ENCODE peak calls at places on chromosomes 3 and 15, in five cellular contexts. E is CD8-positive, alpha-beta T cell; A is HFF-Myc; Y is fibroblast of mammary gland; K is H9. V is an unnamed sample.
A peak's percentile ranks its signal among the peaks of the same experiment; 100 is the strongest.

GRCh38 chr3:36956155-36956554 is 11.3 kb upstream of the TRANK1 start:
- DNase-seq in E (no peak), A (no peak), Y (no peak), K (no peak), V (no peak)

GRCh38 chr3:143975549-143976152 is 4.0 kb downstream of the DIPK2A start:
- DNase-seq in E (no peak), A (no peak), Y (peak; percentile 76), K (no peak), V (no peak)

GRCh38 chr15:32709295-32710033 is 8.3 kb upstream of the GREM1 start:
- DNase-seq in E (no peak), A (no peak), Y (no peak), K (no peak), V (no peak)

GRCh38 chr3:172918165-172918564 is 167.6 kb downstream of the ECT2 start:
- DNase-seq in E (no peak), A (peak; percentile 11), Y (peak; percentile 10), K (no peak), V (no peak)

GRCh38 chr3:13040381-13041074 is 32.7 kb downstream of the IQSEC1 start:
- DNase-seq in E (peak; percentile 59), A (no peak), Y (no peak), K (no peak), V (no peak)

GRCh38 chr15:64693134-64693533 is 82.3 kb downstream of the RBPMS2 start:
- DNase-seq in E (no peak), A (peak; percentile 38), Y (peak; percentile 89), K (no peak), V (peak; percentile 80)

GRCh38 chr3:140068512-140068911 is 133.5 kb downstream of the CLSTN2 start:
- DNase-seq in E (no peak), A (no peak), Y (no peak), K (no peak), V (no peak)

GRCh38 chr15:71747128-71748083 is 62.9 kb upstream of the NR2E3 start:
- DNase-seq in E (no peak), A (peak; percentile 51), Y (peak; percentile 95), K (no peak), V (no peak)

GRCh38 chr3:109257269-109257668 is 59.0 kb downstream of the DPPA2 start:
- DNase-seq in E (no peak), A (no peak), Y (peak; percentile 47), K (no peak), V (no peak)

GRCh38 chr3:188361888-188362287 is 207.9 kb downstream of the LPP start:
- DNase-seq in E (no peak), A (no peak), Y (no peak), K (no peak), V (no peak)

GRCh38 chr15:36449084-36449661 is 130.3 kb upstream of the CDIN1 start:
- DNase-seq in E (no peak), A (no peak), Y (peak; percentile 38), K (peak; percentile 45), V (no peak)

GRCh38 chr3:142366434-142366833 is 81.4 kb downstream of the XRN1 start:
- DNase-seq in E (no peak), A (no peak), Y (peak; percentile 6), K (no peak), V (no peak)

GRCh38 chr15:64619880-64620839 is 155.2 kb downstream of the RBPMS2 start:
- DNase-seq in E (no peak), A (no peak), Y (peak; percentile 82), K (no peak), V (peak; percentile 36)

GRCh38 chr15:38521316-38521715 is 43.3 kb downstream of the RASGRP1 start:
- DNase-seq in E (no peak), A (no peak), Y (no peak), K (no peak), V (no peak)

GRCh38 chr3:153289334-153289808 is 127.3 kb downstream of the RAP2B start:
- DNase-seq in E (no peak), A (no peak), Y (peak; percentile 42), K (no peak), V (no peak)

GRCh38 chr15:52439470-52439869 is 89.2 kb downstream of the MYO5A start:
- DNase-seq in E (no peak), A (no peak), Y (no peak), K (no peak), V (no peak)

GRCh38 chr3:89576417-89576816 is 469.0 kb downstream of the EPHA3 start:
- DNase-seq in E (no peak), A (no peak), Y (no peak), K (no peak), V (no peak)

GRCh38 chr3:195188530-195188917 is 82.4 kb downstream of the XXYLT1 start:
- DNase-seq in E (no peak), A (no peak), Y (peak; percentile 40), K (no peak), V (no peak)
- TF ChIP-seq CTCF in E (no peak), A (no peak), Y (peak; percentile 29), K (no peak), V (peak; percentile 17)

DNA sequence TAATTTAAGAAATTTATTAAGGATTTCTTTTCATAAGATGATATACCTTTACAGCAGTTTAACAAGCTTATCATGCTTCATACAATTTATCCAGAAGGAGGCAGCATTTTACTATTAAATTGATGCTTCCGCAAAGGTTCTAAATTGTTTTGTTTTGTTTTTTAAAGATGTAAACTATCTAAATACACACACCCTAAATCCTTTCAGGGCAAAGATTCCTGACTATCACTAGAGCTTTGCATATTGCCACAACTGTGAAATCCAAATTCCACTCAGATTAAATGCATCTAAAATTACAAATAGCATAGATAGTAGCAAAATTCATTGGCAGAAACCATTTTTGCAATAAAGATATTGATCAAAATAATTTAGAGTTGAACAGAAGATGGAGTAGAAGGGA is 44.5 kb upstream of the CCNL1 start:
- DNase-seq in E (no peak), A (no peak), Y (peak; percentile 72), K (no peak), V (peak; percentile 52)
- TF ChIP-seq CTCF in E (peak; percentile 29), A (peak; percentile 21), Y (peak; percentile 63), K (peak; percentile 72), V (peak; percentile 50)

GRCh38 chr15:57084178-57084577 is 165.7 kb downstream of the TCF12 start:
- DNase-seq in E (no peak), A (no peak), Y (no peak), K (no peak), V (no peak)

GRCh38 chr15:57085267-57085666 is 166.8 kb downstream of the TCF12 start:
- DNase-seq in E (no peak), A (no peak), Y (peak; percentile 13), K (no peak), V (no peak)

GRCh38 chr15:57079907-57080750 is 161.7 kb downstream of the TCF12 start:
- DNase-seq in E (no peak), A (no peak), Y (no peak), K (no peak), V (no peak)

DNA sequence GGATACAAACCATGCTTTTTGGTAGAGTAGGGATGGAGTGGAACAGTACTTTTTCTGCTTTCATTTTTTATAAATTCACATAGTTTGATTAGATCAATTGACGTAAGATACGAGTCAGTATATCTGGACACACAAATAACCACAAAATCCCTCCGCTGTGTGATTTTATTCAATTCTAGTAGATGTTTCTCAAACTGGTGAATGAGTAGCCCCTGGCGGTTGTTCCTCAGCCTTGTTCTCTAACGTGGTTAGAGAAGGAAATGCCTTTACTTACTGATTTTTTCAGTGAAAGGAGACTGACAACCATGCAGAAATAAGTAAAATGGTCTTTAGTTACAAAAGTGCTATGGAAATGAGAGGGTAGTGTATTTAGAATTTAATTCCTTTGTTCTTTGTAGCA is 161.0 kb downstream of the TCF12 start:
- DNase-seq in E (no peak), A (no peak), Y (no peak), K (no peak), V (no peak)
- TF ChIP-seq CTCF in E (no peak), A (no peak), Y (no peak), K (peak; percentile 40), V (no peak)

GRCh38 chr15:97248376-97248775 is 712.1 kb upstream of the ARRDC4 start:
- DNase-seq in E (no peak), A (no peak), Y (no peak), K (no peak), V (no peak)
- TF ChIP-seq CTCF in E (no peak), A (no peak), Y (no peak), K (no peak), V (no peak)

GRCh38 chr3:2268779-2269178 is 170.1 kb downstream of the CNTN4 start:
- DNase-seq in E (no peak), A (no peak), Y (no peak), K (no peak), V (no peak)
- TF ChIP-seq CTCF in E (no peak), A (no peak), Y (no peak), K (peak; percentile 51), V (no peak)

GRCh38 chr3:123909785-123910184 is 25.7 kb upstream of the MYLK start:
- DNase-seq in E (no peak), A (no peak), Y (no peak), K (no peak), V (no peak)

GRCh38 chr3:123920383-123920782 is 36.3 kb upstream of the MYLK start:
- DNase-seq in E (no peak), A (no peak), Y (no peak), K (no peak), V (no peak)

GRCh38 chr3:123919353-123919752 is 35.2 kb upstream of the MYLK start:
- DNase-seq in E (no peak), A (no peak), Y (no peak), K (no peak), V (no peak)

DNA sequence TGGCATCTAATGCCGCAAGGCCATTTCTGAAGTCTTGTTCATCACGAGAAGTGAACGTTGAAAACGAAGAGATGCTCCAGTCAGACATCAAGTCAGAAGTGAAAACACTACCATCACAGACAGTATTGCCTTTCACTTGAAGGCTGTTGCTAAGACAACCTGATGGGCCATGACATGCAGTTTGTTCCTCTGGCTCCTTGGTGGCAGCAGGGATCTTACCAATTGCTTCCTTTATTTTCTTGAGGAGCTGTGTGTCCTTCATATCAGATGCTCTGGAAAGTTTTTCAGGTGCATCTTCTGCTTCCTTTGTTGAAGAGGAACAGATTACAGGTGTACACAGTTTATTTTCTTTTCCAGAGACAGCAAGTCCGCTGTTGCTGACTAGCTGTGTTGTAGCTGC is 30.7 kb upstream of the MYLK start:
- DNase-seq in E (no peak), A (no peak), Y (no peak), K (no peak), V (no peak)
- TF ChIP-seq CTCF in E (no peak), A (no peak), Y (no peak), K (no peak), V (no peak)

DNA sequence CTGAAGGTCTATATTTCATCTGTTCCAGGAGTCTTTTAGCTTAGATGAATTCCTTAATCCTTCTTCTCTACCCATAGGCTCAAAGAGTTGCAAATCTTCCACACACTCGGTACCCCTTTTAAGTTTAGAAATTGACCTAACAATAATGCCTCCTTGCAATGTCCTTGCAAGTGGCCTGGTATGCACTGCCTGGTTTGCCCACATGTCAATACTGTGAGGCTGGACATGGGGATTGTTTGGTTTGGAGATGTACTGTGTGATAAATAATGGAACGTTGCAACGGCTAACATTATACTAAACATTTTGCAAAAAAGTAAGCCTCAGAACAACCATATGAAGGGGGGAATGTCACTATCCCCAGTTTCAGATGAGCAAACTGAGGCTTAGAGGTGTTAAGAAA is 22.4 kb upstream of the TPM1 start:
- DNase-seq in E (no peak), A (no peak), Y (no peak), K (no peak), V (no peak)
- TF ChIP-seq CTCF in E (no peak), A (no peak), Y (no peak), K (no peak), V (no peak)